ENCODE peak calls at places on chromosomes 4 and X, in ten cellular contexts. T, K, B, P, D, X, J, L, V and Z are unnamed samples.

GRCh38 chrX:38870386-38870895 is 69.2 kb downstream of the MID1IP1 start:
- DNase-seq in T (peak), K (no peak), B (no peak), P (no peak), D (no peak), X (no peak), J (no peak), L (no peak), V (no peak), Z (no peak)

GRCh38 chr4:118798658-118799057 is 37.3 kb downstream of the SEC24D start:
- DNase-seq in T (no peak), K (no peak), B (no peak), P (no peak), D (no peak), X (no peak), J (no peak), L (no peak), V (no peak), Z (no peak)

GRCh38 chr4:16721618-16722291 is 176.7 kb downstream of the LDB2 start:
- DNase-seq in T (peak), K (no peak), B (no peak), P (peak), D (no peak), X (no peak), J (no peak), L (no peak), V (no peak), Z (no peak)

GRCh38 chr4:120052840-120053239 is 13.8 kb downstream of the MAD2L1 start:
- DNase-seq in T (peak), K (peak), B (no peak), P (no peak), D (no peak), X (no peak), J (no peak), L (peak), V (peak), Z (peak)

GRCh38 chrX:75038925-75039324 is 113.7 kb upstream of the NEXMIF start:
- DNase-seq in T (peak), K (no peak), B (peak), P (no peak), D (no peak), X (peak), J (no peak), L (peak), V (no peak), Z (no peak)

GRCh38 chr4:182874946-182875345 is 42.2 kb downstream of the DCTD start:
- DNase-seq in T (no peak), K (no peak), B (no peak), P (no peak), D (no peak), X (no peak), J (no peak), L (no peak), V (no peak), Z (no peak)

GRCh38 chr4:2837904-2838496 is 5.6 kb upstream of the ADD1 start:
- DNase-seq in T (peak), K (peak), B (peak), P (peak), D (peak), X (peak), J (no peak), L (no peak), V (peak), Z (peak)

GRCh38 chr4:2925931-2926860 is 37.0 kb downstream of the NOP14 start:
- DNase-seq in T (no peak), K (no peak), B (no peak), P (no peak), D (peak), X (no peak), J (no peak), L (no peak), V (no peak), Z (peak)

GRCh38 chr4:154506253-154506652 is 14.7 kb upstream of the DCHS2 start:
- DNase-seq in T (peak), K (no peak), B (no peak), P (no peak), D (no peak), X (no peak), J (no peak), L (peak), V (peak), Z (no peak)

GRCh38 chr4:23881052-23881501 is 8.8 kb downstream of the PPARGC1A start:
- DNase-seq in T (no peak), K (no peak), B (peak), P (no peak), D (no peak), X (no peak), J (no peak), L (peak), V (no peak), Z (no peak)

GRCh38 chrX:151983186-151983585 is 8.7 kb upstream of the GABRE start:
- DNase-seq in T (no peak), K (no peak), B (no peak), P (no peak), D (no peak), X (no peak), J (no peak), L (peak), V (no peak), Z (no peak)

GRCh38 chrX:2967998-2968909 is 38.1 kb upstream of the ARSH start:
- DNase-seq in T (peak), K (peak), B (peak), P (no peak), D (no peak), X (no peak), J (no peak), L (peak), V (no peak), Z (peak)

GRCh38 chr4:84403656-84404055 is 95.4 kb downstream of the NKX6-1 start:
- DNase-seq in T (no peak), K (no peak), B (no peak), P (no peak), D (no peak), X (no peak), J (no peak), L (peak), V (no peak), Z (no peak)

GRCh38 chrX:24607616-24608015 is 39.5 kb downstream of the PCYT1B start:
- DNase-seq in T (no peak), K (no peak), B (no peak), P (no peak), D (no peak), X (no peak), J (no peak), L (no peak), V (no peak), Z (no peak)

GRCh38 chrX:112646651-112647050 is 33.1 kb downstream of the LHFPL1 start:
- DNase-seq in T (no peak), K (no peak), B (no peak), P (no peak), D (no peak), X (no peak), J (no peak), L (no peak), V (no peak), Z (no peak)

GRCh38 chr4:27278615-27279014 is 418.0 kb downstream of the STIM2 start:
- DNase-seq in T (peak), K (no peak), B (peak), P (no peak), D (no peak), X (no peak), J (no peak), L (peak), V (no peak), Z (no peak)

GRCh38 chr4:99506781-99507180 is 4.0 kb upstream of the C4orf17 start:
- DNase-seq in T (no peak), K (no peak), B (no peak), P (no peak), D (no peak), X (no peak), J (no peak), L (no peak), V (no peak), Z (no peak)

GRCh38 chr4:153792007-153792892 is 3.4 kb upstream of the SFRP2 start:
- DNase-seq in T (no peak), K (no peak), B (peak), P (peak), D (no peak), X (peak), J (peak), L (peak), V (peak), Z (peak)

GRCh38 chrX:115400960-115401359 is 111.4 kb downstream of the LUZP4 start:
- DNase-seq in T (no peak), K (no peak), B (no peak), P (no peak), D (no peak), X (no peak), J (no peak), L (no peak), V (no peak), Z (no peak)

GRCh38 chrX:138150709-138151108 is 560.8 kb downstream of the FGF13 start:
- DNase-seq in T (no peak), K (no peak), B (no peak), P (no peak), D (no peak), X (no peak), J (no peak), L (no peak), V (no peak), Z (no peak)

GRCh38 chrX:100721328-100721727 is 10.6 kb downstream of the SYTL4 start:
- DNase-seq in T (no peak), K (no peak), B (no peak), P (no peak), D (no peak), X (no peak), J (no peak), L (no peak), V (no peak), Z (no peak)

GRCh38 chrX:7110821-7111276 is 36.7 kb upstream of the STS start:
- DNase-seq in T (no peak), K (no peak), B (no peak), P (no peak), D (no peak), X (no peak), J (no peak), L (peak), V (no peak), Z (no peak)

GRCh38 chr4:14857986-14858385 is 144.3 kb upstream of the CPEB2 start:
- DNase-seq in T (no peak), K (no peak), B (no peak), P (no peak), D (no peak), X (no peak), J (no peak), L (no peak), V (no peak), Z (no peak)

GRCh38 chr4:164383187-164384181 is 370.4 kb upstream of the SMIM31 start:
- DNase-seq in T (peak), K (peak), B (peak), P (peak), D (no peak), X (no peak), J (peak), L (peak), V (peak), Z (peak)

GRCh38 chrX:47631676-47632075 is 1.9 kb upstream of the CFP start:
- DNase-seq in T (no peak), K (no peak), B (no peak), P (no peak), D (no peak), X (no peak), J (no peak), L (no peak), V (no peak), Z (no peak)

GRCh38 chrX:47625365-47625764 is 4.4 kb downstream of the CFP start:
- DNase-seq in T (no peak), K (no peak), B (no peak), P (no peak), D (no peak), X (no peak), J (no peak), L (no peak), V (no peak), Z (no peak)

GRCh38 chrX:47632664-47633063 is 2.9 kb upstream of the CFP start:
- DNase-seq in T (no peak), K (no peak), B (no peak), P (no peak), D (no peak), X (no peak), J (no peak), L (no peak), V (no peak), Z (no peak)

GRCh38 chrX:47628980-47629379 is 750 bp downstream of the CFP start:
- DNase-seq in T (no peak), K (no peak), B (no peak), P (no peak), D (no peak), X (no peak), J (no peak), L (no peak), V (no peak), Z (no peak)

DNA sequence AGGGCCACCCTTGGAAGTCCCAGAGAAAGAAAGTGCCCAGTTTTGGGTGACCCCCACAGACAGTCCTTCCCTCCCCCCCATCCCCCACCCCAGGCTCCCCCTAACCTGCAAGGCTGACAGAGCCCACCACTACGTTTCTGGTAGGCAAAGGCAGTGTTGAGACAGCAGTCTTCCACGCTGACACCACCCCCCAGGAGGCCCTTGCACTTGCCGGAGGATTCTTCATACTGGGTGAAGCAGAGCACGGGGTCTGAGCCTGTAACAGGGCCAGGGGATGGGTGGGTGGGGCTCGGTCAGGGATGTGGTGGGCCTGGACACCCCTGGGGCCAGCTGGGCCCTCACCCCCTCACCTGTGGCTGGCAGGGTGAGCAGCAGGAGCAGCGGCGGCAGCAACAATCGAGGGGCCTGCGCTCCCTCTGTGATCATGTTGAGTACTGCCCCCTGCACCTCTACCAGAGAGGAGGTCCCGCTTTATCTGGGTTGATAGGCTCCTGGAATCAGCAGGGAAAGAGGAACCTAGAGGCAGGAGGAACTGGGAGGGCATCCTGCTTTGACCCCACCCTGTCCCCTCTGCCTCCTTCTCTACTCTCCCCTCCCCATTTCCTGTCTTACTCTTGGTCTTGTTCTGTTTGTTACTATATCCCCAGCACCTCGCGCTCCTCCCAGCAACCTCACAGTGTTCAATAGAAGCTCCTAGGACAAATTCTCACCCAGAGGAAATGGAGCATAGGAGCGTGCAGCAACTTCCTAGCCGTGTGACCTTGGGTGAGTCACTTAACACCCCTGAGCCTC is at the start of gene CFP:
- DNase-seq in T (no peak), K (no peak), B (no peak), P (no peak), D (no peak), X (peak), J (no peak), L (no peak), V (no peak), Z (no peak)
- H3K4me3 ChIP-seq in T (no peak), K (no peak), B (no peak), P (no peak), D (peak), X (peak), J (no peak), L (no peak), V (no peak), Z (peak)

GRCh38 chrX:41846714-41847113 is 76.6 kb downstream of the CASK start:
- DNase-seq in T (no peak), K (no peak), B (no peak), P (no peak), D (no peak), X (no peak), J (no peak), L (no peak), V (no peak), Z (no peak)
- H3K27ac ChIP-seq in T (no peak), K (no peak), B (no peak), P (no peak), D (no peak), X (no peak), J (no peak), L (no peak), V (no peak), Z (no peak)

GRCh38 chr4:141223418-141223817 is 2.7 kb downstream of the ZNF330 start:
- DNase-seq in T (no peak), K (no peak), B (no peak), P (no peak), D (no peak), X (no peak), J (no peak), L (no peak), V (no peak), Z (no peak)
- H3K4me3 ChIP-seq in T (no peak), K (peak), B (no peak), P (no peak), D (no peak), X (no peak), J (no peak), L (no peak), V (no peak), Z (no peak)

DNA sequence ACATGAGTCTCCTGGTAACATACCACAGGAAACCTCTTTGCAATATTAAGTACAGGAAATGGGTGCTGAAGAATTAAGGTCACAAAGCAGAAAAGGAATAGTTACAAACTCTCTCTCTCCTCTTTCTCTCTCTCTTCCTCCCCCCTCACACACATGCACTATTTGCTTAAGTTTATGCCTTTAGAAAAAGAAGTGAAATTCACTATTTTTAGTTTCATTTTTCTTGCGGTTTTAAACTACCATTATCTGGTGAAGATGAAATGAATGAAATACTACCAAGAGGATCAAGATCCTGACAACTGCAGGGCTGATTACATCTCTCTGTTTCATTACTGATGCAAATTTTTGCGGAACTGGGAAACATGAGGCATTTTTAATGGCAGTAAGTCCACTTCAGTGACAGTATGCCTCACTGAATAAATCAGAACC is 64.3 kb upstream of the FTHL17 start:
- DNase-seq in T (no peak), K (no peak), B (no peak), P (no peak), D (no peak), X (no peak), J (no peak), L (no peak), V (no peak), Z (no peak)
- H3K27ac ChIP-seq in T (no peak), K (no peak), B (no peak), P (no peak), D (no peak), X (no peak), J (no peak), L (no peak), V (no peak), Z (no peak)

DNA sequence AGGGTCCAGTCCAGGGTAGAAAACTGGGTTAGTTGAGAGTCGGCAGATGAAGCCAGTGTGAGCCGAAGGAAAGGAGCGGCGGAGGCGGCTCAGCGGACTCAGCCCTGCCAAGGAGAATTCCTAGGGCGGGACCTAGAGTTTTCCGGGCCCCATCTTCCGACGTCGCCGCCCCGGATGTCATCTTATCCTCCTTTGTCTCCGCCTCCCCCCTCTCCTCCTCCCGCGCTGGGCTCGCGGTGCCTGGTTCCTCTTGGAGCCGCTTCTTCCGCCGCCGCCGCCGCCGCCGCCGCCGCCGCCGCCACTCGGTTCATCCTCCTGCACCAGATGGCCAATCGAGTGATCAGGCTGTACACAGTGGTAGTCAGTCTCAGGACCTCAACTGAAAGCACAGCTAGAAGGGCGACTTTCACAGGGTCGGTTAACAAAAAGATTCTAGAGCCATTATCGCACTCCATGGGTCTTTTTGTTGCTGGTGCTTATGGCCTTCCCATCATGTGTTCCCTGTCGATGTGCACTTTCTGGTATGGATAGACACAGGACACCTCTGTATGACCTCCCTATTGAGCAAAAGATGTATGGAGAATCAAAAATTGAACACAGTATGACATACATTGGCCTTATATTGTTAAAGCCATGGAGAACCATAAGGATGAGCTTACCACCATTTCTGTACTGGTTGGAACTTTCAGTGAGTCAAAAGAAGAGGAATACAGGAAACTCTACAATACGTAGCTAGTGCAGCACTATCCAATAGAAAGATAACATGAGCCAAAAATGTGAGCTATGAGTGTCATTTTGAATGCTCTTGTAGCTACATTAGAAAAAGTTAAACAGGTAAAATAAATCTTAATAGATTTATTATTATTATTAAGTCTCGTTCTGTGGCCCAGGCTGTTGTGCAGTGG is 32.4 kb upstream of the THOC2 start:
- DNase-seq in T (peak), K (peak), B (peak), P (peak), D (peak), X (peak), J (peak), L (peak), V (peak), Z (peak)
- H3K4me3 ChIP-seq in T (peak), K (peak), B (peak), P (peak), D (peak), X (peak), J (peak), L (peak), V (peak), Z (peak)

DNA sequence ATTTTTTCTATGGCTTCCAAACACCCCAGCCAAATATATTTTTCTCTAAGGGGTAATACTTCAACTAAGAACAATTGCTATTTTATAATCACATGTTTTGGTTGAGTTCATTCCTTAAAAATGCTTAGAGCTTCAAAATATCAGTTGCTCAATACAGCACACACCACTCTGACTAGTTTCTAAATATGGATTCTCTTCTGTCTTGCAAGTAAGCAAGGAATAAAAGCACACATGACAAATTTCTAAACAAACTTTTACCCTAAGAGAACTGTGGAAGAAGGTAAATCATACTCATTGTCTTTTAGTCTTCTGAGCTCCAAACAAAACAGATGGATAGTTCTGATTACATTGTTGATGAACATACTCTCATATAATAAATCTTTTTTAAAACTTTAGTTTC is 27.2 kb downstream of the ANTXR2 start:
- DNase-seq in T (peak), K (no peak), B (no peak), P (no peak), D (no peak), X (no peak), J (no peak), L (peak), V (no peak), Z (no peak)
- H3K27ac ChIP-seq in T (no peak), K (no peak), B (no peak), P (peak), D (no peak), X (no peak), J (no peak), L (no peak), V (peak), Z (no peak)

DNA sequence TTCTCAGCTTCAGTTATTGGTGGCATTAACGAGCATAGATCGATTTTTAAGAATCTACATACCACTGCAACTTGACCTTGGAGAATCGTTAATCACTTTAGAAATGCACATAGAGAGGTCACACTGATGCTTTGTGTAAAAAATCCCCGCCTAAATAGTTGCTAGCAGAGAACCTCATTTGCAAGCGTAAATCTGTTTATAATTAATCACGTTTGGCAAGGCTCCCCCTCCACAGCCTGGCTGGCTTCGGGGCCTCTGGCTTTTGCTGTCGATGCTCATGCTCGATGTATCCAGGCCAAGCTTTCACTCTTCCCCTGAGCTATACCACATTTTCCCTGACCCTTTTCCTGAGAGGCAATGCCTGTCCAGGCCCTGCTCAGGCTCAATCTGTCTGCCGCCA is 23.4 kb downstream of the CYTL1 start:
- DNase-seq in T (no peak), K (no peak), B (no peak), P (no peak), D (no peak), X (no peak), J (no peak), L (no peak), V (no peak), Z (no peak)
- H3K4me3 ChIP-seq in T (no peak), K (no peak), B (no peak), P (no peak), D (no peak), X (no peak), J (no peak), L (no peak), V (no peak), Z (no peak)

GRCh38 chr4:188110036-188110435 is 633 bp upstream of the TRIML2 start:
- DNase-seq in T (no peak), K (no peak), B (no peak), P (no peak), D (no peak), X (no peak), J (no peak), L (peak), V (no peak), Z (no peak)
- H3K27ac ChIP-seq in T (no peak), K (no peak), B (no peak), P (no peak), D (no peak), X (no peak), J (peak), L (no peak), V (no peak), Z (no peak)